ENCODE peak calls at places on chromosomes 4 and X, in four cellular contexts. S is GM23248, I is psoas muscle, H is heart right ventricle. O is an unnamed sample. For H3K4me1, the result is how much of the 10 kb centered on the place peaks cover.

GRCh38 chr4:7041851-7042696 is 1.1 kb upstream of the TADA2B start:
- DNase-seq in S (no peak), I (peak), H (peak), O (no peak)

GRCh38 chr4:123924536-123924935 is 527.9 kb downstream of the SPRY1 start:
- DNase-seq in S (peak), I (no peak), H (no peak), O (no peak)

GRCh38 chr4:24890561-24890960 is 22.3 kb downstream of the CCDC149 start:
- DNase-seq in S (no peak), I (no peak), H (no peak), O (no peak)

GRCh38 chrX:136750364-136750763 is 30.4 kb downstream of the ARHGEF6 start:
- DNase-seq in S (no peak), I (no peak), H (no peak), O (no peak)

GRCh38 chrX:2547746-2548145 is 47.0 kb upstream of the DHRSX start:
- DNase-seq in S (no peak), I (no peak), H (no peak), O (no peak)

GRCh38 chr4:111404673-111405072 is 740.6 kb upstream of the FAM241A start:
- DNase-seq in S (no peak), I (no peak), H (no peak), O (no peak)

GRCh38 chrX:152806035-152806434 is 24.5 kb downstream of the CETN2 start:
- DNase-seq in S (peak), I (no peak), H (no peak), O (no peak)

GRCh38 chr4:38152721-38153412 is 192.7 kb downstream of the PTTG2 start:
- DNase-seq in S (no peak), I (no peak), H (no peak), O (no peak)

GRCh38 chr4:38237139-38237538 is 276.9 kb downstream of the PTTG2 start:
- DNase-seq in S (peak), I (no peak), H (no peak), O (no peak)

GRCh38 chr4:66202870-66203269 is 532.6 kb upstream of the EPHA5 start:
- DNase-seq in S (no peak), I (no peak), H (no peak), O (no peak)

GRCh38 chr4:13907255-13907751 is 279.8 kb upstream of the BOD1L1 start:
- DNase-seq in S (peak), I (no peak), H (no peak), O (no peak)

GRCh38 chr4:31995943-31996901 is 1276.1 kb downstream of the PCDH7 start:
- DNase-seq in S (no peak), I (no peak), H (no peak), O (no peak)

GRCh38 chr4:83561381-83561780 is 25.5 kb downstream of the GPAT3 start:
- DNase-seq in S (peak), I (no peak), H (no peak), O (no peak)

GRCh38 chr4:102139132-102139573 is 206.1 kb downstream of the SLC39A8 start:
- DNase-seq in S (peak), I (no peak), H (peak), O (no peak)

GRCh38 chrX:20452487-20452886 is 185.8 kb upstream of the RPS6KA3 start:
- DNase-seq in S (no peak), I (no peak), H (no peak), O (no peak)

GRCh38 chrX:20454117-20454516 is 187.4 kb upstream of the RPS6KA3 start:
- DNase-seq in S (peak), I (no peak), H (no peak), O (no peak)

GRCh38 chrX:20456971-20457370 is 190.3 kb upstream of the RPS6KA3 start:
- DNase-seq in S (no peak), I (no peak), H (no peak), O (no peak)

GRCh38 chrX:20455001-20455400 is 188.3 kb upstream of the RPS6KA3 start:
- DNase-seq in S (peak), I (no peak), H (no peak), O (no peak)

DNA sequence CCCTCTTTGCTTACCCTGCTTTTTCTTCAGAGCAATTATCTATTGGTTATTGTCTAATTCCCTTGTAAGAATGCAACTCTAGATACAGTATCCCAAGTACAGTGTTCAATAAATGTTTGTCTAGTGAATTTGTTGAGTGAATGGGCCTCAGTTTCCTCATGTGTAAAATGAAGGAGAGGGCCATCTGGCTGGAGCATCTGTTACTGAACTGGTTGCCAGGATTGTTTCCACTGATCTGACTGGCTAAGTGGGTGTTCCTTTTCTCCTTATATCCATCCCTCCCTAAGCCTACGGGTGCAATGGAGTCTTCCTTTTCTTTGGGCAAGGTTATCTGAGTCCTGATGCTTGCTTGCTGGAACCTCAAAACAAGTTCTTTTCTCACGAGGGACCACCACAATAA is 185.2 kb upstream of the RPS6KA3 start:
- DNase-seq in S (no peak), I (no peak), H (no peak), O (no peak)
- H3K4me1 ChIP-seq in S (under half), I (under half), H (under half), O (under half)

DNA sequence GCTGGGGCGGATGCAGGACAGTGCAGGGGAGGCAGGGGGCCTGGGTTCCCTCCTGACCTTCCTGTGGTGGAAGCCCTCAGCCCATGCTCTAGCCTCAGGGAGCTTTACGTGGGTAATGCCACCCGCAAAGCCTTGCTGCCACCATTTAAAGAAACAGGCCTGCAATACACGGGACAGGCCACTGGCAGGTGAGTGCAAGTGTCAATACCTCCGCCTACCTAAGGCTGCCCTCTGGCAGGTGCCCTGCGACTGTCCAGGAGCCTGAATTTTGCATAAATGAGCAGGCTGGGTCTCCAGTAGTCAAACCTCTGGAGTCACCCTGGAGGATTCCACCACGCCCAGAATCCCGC is 5.9 kb downstream of the CRMP1 start:
- DNase-seq in S (peak), I (no peak), H (no peak), O (no peak)
- H3K4me1 ChIP-seq in S (under half), I (under half), H (under half), O (under half)

GRCh38 chr4:186593587-186593973 is 38.2 kb upstream of the MTNR1A start:
- DNase-seq in S (no peak), I (no peak), H (no peak), O (no peak)
- H3K4me1 ChIP-seq in S (under half), I (under half), H (under half), O (under half)

GRCh38 chr4:8894424-8894816 is 22.8 kb upstream of the HMX1 start:
- DNase-seq in S (no peak), I (no peak), H (no peak), O (no peak)

GRCh38 chr4:8891646-8892555 is 20.3 kb upstream of the HMX1 start:
- DNase-seq in S (no peak), I (no peak), H (no peak), O (no peak)

GRCh38 chr4:8892556-8893226 is 21.1 kb upstream of the HMX1 start:
- DNase-seq in S (no peak), I (no peak), H (no peak), O (no peak)

GRCh38 chr4:8893624-8894423 is 22.2 kb upstream of the HMX1 start:
- DNase-seq in S (no peak), I (no peak), H (no peak), O (no peak)

DNA sequence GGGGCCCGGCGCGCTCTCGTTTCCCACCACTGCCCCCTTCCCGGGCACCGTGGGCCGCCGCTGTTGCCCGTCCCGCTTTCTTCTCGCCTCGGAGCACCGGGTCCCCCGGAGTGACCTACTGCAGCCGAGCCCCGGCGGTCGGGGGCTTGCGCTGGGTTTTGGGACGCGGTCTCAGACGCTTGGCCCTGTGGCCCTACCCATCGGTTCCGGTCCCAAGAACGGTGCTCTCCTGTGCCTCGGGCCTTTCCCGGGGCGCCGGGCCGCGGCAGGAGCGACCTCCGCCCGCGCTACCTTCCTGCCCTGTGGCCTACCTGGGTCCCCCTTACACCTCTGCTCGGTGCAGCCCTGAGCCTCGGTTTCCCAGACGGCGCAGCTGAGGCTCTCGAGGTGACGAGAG is 21.6 kb upstream of the HMX1 start:
- DNase-seq in S (no peak), I (no peak), H (no peak), O (no peak)
- H3K4me1 ChIP-seq in S (under half), I (under half), H (under half), O (under half)